ENCODE peak calls at places on chromosomes 1 and 21, in seven cellular contexts. X is kidney, Q is ascending aorta, F is heart left ventricle, B is IMR-90, G is GM12865, C is glutamatergic neuron. R is an unnamed sample.

GRCh38 chr1:212858461-212859265 is 588 bp downstream of the FLVCR1 start:
- DNase-seq in F (peak; percentile 8), B (peak; percentile 31), Q (no peak), C (no peak), X (peak; percentile 76), G (peak; percentile 45), R (peak; percentile 57)

GRCh38 chr21:45508607-45509565 is 33.4 kb downstream of the SLC19A1 start:
- DNase-seq in B (no peak), Q (peak; percentile 60), C (peak; percentile 17), G (no peak), F (no peak), X (peak; percentile 74), R (no peak)

GRCh38 chr1:117930173-117930447 is 571 bp downstream of the WDR3 start:
- DNase-seq in Q (no peak), X (no peak), G (no peak), C (no peak), F (no peak), B (no peak), R (no peak)

GRCh38 chr1:119373465-119373864 is 4.9 kb downstream of the HAO2 start:
- DNase-seq in X (no peak), C (no peak), Q (no peak), G (peak; percentile 37), F (no peak), B (peak; percentile 31), R (peak; percentile 12)

GRCh38 chr1:34262921-34263320 is 86.2 kb downstream of the C1orf94 start:
- DNase-seq in G (no peak), C (no peak), F (no peak), B (no peak), X (no peak), Q (no peak), R (no peak)

GRCh38 chr1:115676498-115677171 is 34.9 kb downstream of the VANGL1 start:
- DNase-seq in G (no peak), C (no peak), B (no peak), F (no peak), Q (no peak), X (no peak), R (no peak)

GRCh38 chr1:232629250-232630046 is 485 bp downstream of the SIPA1L2 start:
- DNase-seq in Q (peak; percentile 75), F (peak; percentile 24), C (peak; percentile 77), G (peak; percentile 3), B (no peak), X (peak; percentile 85), R (peak; percentile 35)

GRCh38 chr1:9181176-9181906 is 52.4 kb upstream of the GPR157 start:
- DNase-seq in G (peak; percentile 83), X (peak; percentile 86), F (peak; percentile 76), C (peak; percentile 90), B (peak; percentile 49), Q (peak; percentile 82), R (no peak)

GRCh38 chr1:66853379-66853778 is 52.3 kb upstream of the INSL5 start:
- DNase-seq in F (no peak), Q (no peak), X (no peak), C (no peak), B (no peak), G (no peak), R (no peak)

GRCh38 chr1:36652586-36652985 is 169.9 kb upstream of the CSF3R start:
- DNase-seq in G (peak; percentile 4), Q (no peak), B (no peak), X (no peak), F (no peak), C (no peak), R (no peak)

GRCh38 chr1:246527402-246528088 is 20.5 kb upstream of the SMYD3 start:
- DNase-seq in Q (no peak), G (peak; percentile 81), X (no peak), B (no peak), F (no peak), C (no peak), R (no peak)

GRCh38 chr1:78647238-78647637 is 2.4 kb upstream of the IFI44 start:
- DNase-seq in X (peak; percentile 23), B (no peak), F (no peak), G (no peak), Q (no peak), C (no peak), R (no peak)

GRCh38 chr1:92333668-92334067 is 34.8 kb downstream of the RPAP2 start:
- DNase-seq in F (no peak), C (no peak), B (no peak), X (no peak), G (no peak), Q (no peak), R (no peak)

GRCh38 chr1:147496571-147496970 is 44.7 kb upstream of the BCL9 start:
- DNase-seq in G (peak; percentile 4), F (peak; percentile 58), X (no peak), B (peak; percentile 37), C (peak; percentile 24), Q (peak; percentile 66), R (no peak)

GRCh38 chr1:75135829-75136142 is 1.6 kb downstream of the LHX8 start:
- DNase-seq in X (no peak), Q (no peak), C (no peak), F (no peak), B (no peak), G (no peak), R (no peak)

GRCh38 chr1:12666141-12666735 is 22.4 kb downstream of the AADACL4 start:
- DNase-seq in C (no peak), Q (no peak), F (no peak), G (no peak), X (peak; percentile 77), B (peak; percentile 22), R (no peak)

GRCh38 chr21:42481169-42481568 is 14.9 kb downstream of the RSPH1 start:
- DNase-seq in F (no peak), B (no peak), C (no peak), G (no peak), Q (no peak), X (no peak), R (no peak)

GRCh38 chr1:190029441-190029840 is 448.2 kb downstream of the BRINP3 start:
- DNase-seq in C (no peak), Q (no peak), X (no peak), B (peak; percentile 22), G (no peak), F (no peak), R (no peak)

GRCh38 chr21:36820176-36821031 is 121.5 kb downstream of the SIM2 start:
- DNase-seq in X (no peak), C (peak; percentile 33), Q (no peak), F (no peak), G (no peak), B (no peak), R (no peak)

GRCh38 chr21:41425954-41426655 is at the start of gene MX1:
- DNase-seq in X (peak; percentile 90), G (peak; percentile 97), F (peak; percentile 81), B (peak; percentile 10), C (peak; percentile 52), Q (peak; percentile 85), R (peak; percentile 34)

GRCh38 chr1:58358311-58358710 is 188.2 kb downstream of the OMA1 start:
- DNase-seq in X (no peak), B (peak; percentile 17), C (no peak), G (no peak), F (no peak), Q (no peak), R (peak; percentile 73)

GRCh38 chr1:39407496-39407888 is 83.9 kb upstream of the BMP8A start:
- DNase-seq in F (no peak), Q (no peak), X (no peak), G (no peak), B (no peak), C (no peak), R (no peak)

DNA sequence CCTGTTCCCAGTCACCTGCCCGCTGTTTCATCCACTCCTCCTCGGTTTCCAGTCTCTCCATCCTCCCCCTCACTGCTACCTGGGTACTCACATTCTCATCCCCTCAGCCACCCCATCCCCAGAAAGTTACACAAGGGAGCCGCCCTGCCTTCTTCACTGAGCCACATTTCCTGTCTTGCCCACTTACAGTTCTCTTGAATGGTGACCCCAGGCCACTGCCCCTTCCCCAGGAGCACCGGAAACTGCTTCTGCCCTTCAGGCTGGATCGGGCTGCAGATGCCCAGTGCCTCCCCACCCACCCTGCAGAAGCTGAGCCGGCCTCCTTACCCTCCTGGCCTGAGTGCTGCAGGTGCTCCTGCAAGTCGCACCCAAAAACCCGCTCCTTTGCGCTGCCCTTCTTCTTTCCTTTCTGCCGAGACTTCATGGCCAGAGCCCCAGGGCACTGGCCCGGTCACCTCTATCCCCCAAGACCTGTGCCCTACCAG is 448 bp downstream of the ARHGAP30 start:
- DNase-seq in Q (no peak), C (no peak), B (no peak), X (no peak), G (peak; percentile 37), F (no peak), R (no peak)
- TF ChIP-seq CTCF in Q (no peak), C (no peak), B (no peak), X (no peak), G (no peak), F (no peak), R (no peak)

DNA sequence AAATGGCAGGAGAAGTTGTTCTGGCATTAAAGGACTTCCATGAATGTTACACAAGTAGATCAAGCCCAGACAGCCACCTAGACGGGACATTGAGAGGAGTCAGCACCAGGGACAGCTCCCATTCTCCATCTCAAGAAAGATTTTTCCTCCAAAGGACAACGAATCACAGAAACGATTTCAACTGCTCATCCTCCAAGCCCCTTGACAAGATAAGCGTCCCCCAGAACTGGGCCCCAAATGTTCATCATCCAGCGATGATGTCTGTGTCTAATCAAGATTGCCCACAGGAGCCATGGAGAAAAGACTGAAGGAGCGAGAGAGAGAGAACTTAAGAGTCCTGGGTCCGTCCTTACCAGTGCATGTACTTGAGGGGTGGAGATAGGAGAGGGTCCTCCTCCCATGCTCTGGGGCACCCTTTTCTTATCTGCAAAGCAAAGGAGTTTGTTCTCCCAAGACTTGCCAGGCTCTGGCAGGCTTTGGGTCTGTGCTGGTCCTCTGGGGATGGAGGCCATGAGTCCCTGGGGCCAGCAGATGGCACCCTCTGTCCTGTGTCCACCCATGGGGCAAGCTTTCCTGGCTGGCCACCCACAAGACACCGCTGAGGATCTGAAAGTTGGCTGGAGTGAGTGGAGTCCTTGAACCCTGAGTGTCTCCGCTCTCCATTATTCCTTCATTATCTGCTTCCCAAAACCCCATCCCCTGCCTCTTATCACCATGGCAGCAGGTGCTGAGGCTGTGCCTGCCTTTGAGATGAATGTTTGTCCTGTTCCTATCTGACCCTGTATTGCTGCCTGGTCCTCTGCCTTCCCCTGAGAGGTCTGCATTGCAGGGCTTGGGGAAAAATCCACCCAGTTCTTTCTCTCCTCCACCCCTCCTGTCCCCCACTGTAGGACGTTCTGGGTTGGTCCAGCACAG is 164.6 kb downstream of the ACTL8 start:
- DNase-seq in F (no peak), C (no peak), G (peak; percentile 17), X (no peak), Q (no peak), B (peak; percentile 55), R (peak; percentile 16)
- TF ChIP-seq CTCF in F (no peak), C (no peak), G (peak; percentile 5), X (no peak), Q (no peak), B (peak; percentile 5), R (no peak)

DNA sequence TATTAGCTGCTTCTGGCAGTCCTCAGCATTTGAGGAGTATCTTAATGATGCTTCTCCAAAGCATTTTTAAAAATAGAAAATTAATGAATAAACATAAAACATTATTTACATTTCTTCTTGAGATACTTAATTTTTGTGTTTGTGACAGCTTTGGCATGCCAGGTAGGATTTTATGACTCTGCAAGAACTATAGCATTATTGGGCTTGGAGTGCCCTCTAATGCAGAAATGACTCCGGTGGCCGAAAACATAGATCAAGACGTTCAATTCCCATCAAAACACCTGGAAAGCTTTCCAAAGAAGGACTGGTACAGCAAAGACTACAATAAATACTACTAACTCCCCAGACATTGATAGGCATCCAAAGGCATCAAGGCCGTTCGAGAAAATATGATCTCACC is 366.4 kb upstream of the CXADR start:
- DNase-seq in F (no peak), X (no peak), B (no peak), Q (no peak), C (no peak), G (no peak), R (no peak)
- TF ChIP-seq CTCF in F (no peak), X (no peak), B (no peak), Q (no peak), C (no peak), G (no peak), R (no peak)

GRCh38 chr1:3403388-3404179 is 50.9 kb upstream of the ARHGEF16 start:
- DNase-seq in Q (no peak), X (no peak), F (no peak), B (no peak), C (peak; percentile 54), G (no peak), R (no peak)
- TF ChIP-seq CTCF in Q (peak; percentile 9), X (no peak), F (peak; percentile 8), B (no peak), C (peak; percentile 40), G (no peak), R (peak; percentile 16)

R was measured in foreskin fibroblast.